ENCODE peak calls at places on chromosomes 6 and 20, in eight cellular contexts. M is AG10803, A is cardiac muscle cell, S is tibial artery, F is astrocyte of the spinal cord, Z is heart left ventricle, H is fibroblast of the aortic adventitia, K is MM.1S. T is an unnamed sample.
A peak's percentile ranks its signal among the peaks of the same experiment; 100 is the strongest.

GRCh38 chr20:58892932-58893224 is 40.4 kb downstream of the GNAS start:
- DNase-seq in M (no peak), A (no peak), S (no peak), F (no peak), Z (no peak), H (no peak), K (no peak), T (no peak)

GRCh38 chr6:15481892-15482291 is 180.9 kb downstream of the DTNBP1 start:
- DNase-seq in M (no peak), A (no peak), S (no peak), F (no peak), Z (no peak), H (no peak), K (peak; percentile 82), T (no peak)

GRCh38 chr6:100105919-100106318 is 111.9 kb upstream of the MCHR2 start:
- DNase-seq in M (no peak), A (no peak), S (no peak), F (no peak), Z (no peak), H (no peak), K (no peak), T (no peak)

GRCh38 chr6:109299695-109300564 is 82.3 kb downstream of the CD164 start:
- DNase-seq in M (no peak), A (no peak), S (peak; percentile 86), F (no peak), Z (peak; percentile 66), H (no peak), K (no peak), T (no peak)

GRCh38 chr20:40545478-40545877 is 143.6 kb downstream of the MAFB start:
- DNase-seq in M (no peak), A (no peak), S (no peak), F (no peak), Z (no peak), H (no peak), K (no peak), T (no peak)

GRCh38 chr20:23508896-23509579 is 18.1 kb downstream of the CST8 start:
- DNase-seq in M (no peak), A (no peak), S (no peak), F (no peak), Z (no peak), H (no peak), K (no peak), T (no peak)

GRCh38 chr20:7113577-7114466 is 346.3 kb downstream of the BMP2 start:
- DNase-seq in M (peak; percentile 11), A (peak; percentile 61), S (no peak), F (peak; percentile 57), Z (peak; percentile 40), H (peak; percentile 59), K (peak; percentile 48), T (peak; percentile 79)

GRCh38 chr20:19961298-19961697 is 55.9 kb upstream of the NAA20 start:
- DNase-seq in M (no peak), A (no peak), S (no peak), F (no peak), Z (no peak), H (no peak), K (no peak), T (no peak)

GRCh38 chr6:43973351-43973750 is 153.9 kb downstream of the MRPL14 start:
- DNase-seq in M (no peak), A (no peak), S (no peak), F (no peak), Z (peak; percentile 15), H (peak; percentile 21), K (no peak), T (no peak)

GRCh38 chr6:128295670-128296069 is 224.7 kb downstream of the PTPRK start:
- DNase-seq in M (no peak), A (no peak), S (no peak), F (no peak), Z (no peak), H (no peak), K (no peak), T (no peak)

GRCh38 chr6:36110053-36110452 is 20.3 kb upstream of the MAPK13 start:
- DNase-seq in M (no peak), A (no peak), S (no peak), F (no peak), Z (no peak), H (peak; percentile 41), K (no peak), T (no peak)

GRCh38 chr6:46217671-46218131 is 46.9 kb upstream of the ENPP5 start:
- DNase-seq in M (no peak), A (peak; percentile 66), S (peak; percentile 89), F (peak; percentile 13), Z (no peak), H (no peak), K (no peak), T (no peak)

GRCh38 chr6:42099340-42100028 is 42.9 kb downstream of the C6orf132 start:
- DNase-seq in M (peak; percentile 41), A (peak; percentile 72), S (no peak), F (peak; percentile 64), Z (no peak), H (peak; percentile 64), K (no peak), T (peak; percentile 78)

GRCh38 chr6:107106165-107106564 is 9.2 kb downstream of the BEND3 start:
- DNase-seq in M (no peak), A (no peak), S (no peak), F (no peak), Z (no peak), H (no peak), K (no peak), T (no peak)

GRCh38 chr6:107110200-107110599 is 5.1 kb downstream of the BEND3 start:
- DNase-seq in M (peak; percentile 39), A (peak; percentile 71), S (no peak), F (no peak), Z (no peak), H (no peak), K (peak; percentile 8), T (peak; percentile 41)

GRCh38 chr6:107108201-107108890 is 7.0 kb downstream of the BEND3 start:
- DNase-seq in M (no peak), A (no peak), S (peak; percentile 31), F (peak; percentile 19), Z (no peak), H (no peak), K (no peak), T (no peak)

GRCh38 chr6:107105511-107106116 is 9.7 kb downstream of the BEND3 start:
- DNase-seq in M (no peak), A (no peak), S (peak; percentile 23), F (no peak), Z (no peak), H (no peak), K (no peak), T (no peak)

DNA sequence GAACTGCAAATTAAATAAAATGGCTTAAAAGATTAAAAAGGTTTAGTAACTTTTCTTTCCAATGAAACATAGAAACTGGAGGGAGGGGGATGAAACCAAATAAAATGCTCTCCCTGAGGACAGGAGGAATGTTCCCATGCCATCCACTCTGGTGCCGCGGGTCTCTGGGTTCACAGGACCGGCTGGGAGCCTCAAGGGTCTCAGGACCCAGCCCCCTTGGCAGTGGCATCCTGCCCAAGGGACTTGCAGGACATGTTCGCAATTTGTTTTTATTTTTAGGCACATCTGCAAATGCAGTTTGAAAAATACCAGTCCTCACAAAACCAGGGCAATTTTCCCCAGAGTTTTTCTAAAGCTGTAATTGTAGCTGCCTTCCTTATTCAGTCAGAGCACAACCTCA is 7.5 kb downstream of the BEND3 start:
- DNase-seq in M (no peak), A (no peak), S (peak; percentile 25), F (no peak), Z (no peak), H (no peak), K (no peak), T (no peak)
- H3K4me3 ChIP-seq in M (no peak overlapping the region), A (no peak overlapping the region), S (no peak overlapping the region), F (no peak overlapping the region), Z (no peak overlapping the region), H (no peak overlapping the region), K (no peak overlapping the region), T (no peak overlapping the region)

DNA sequence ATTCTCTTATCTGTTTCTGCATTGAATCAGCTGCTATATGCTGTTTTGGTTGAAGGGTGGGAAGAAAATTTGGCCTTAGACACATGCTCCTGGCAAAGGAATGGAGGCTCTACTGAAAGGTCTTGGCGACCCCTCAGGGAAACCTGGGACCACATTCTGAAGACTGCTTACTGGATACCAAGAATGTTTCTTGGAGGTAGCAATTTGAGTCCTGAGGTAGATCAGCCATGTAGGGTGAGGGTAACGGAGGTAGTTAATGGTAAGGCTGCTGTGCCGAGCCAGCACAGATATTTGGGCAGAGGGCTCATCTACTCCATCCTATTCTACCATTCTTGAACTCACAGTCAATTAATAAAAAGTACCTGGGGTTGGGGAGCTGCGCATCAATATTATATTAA is 438 bp upstream of the PHF3 start:
- DNase-seq in M (no peak), A (no peak), S (no peak), F (no peak), Z (no peak), H (no peak), K (no peak), T (peak; percentile 7)
- TF ChIP-seq CTCF in M (no peak), A (no peak), S (no peak), F (no peak), Z (no peak), H (no peak), K (no peak), T (no peak)

GRCh38 chr6:124743420-124743819 is 218.8 kb upstream of the RNF217 start:
- DNase-seq in M (no peak), A (no peak), S (no peak), F (no peak), Z (no peak), H (no peak), K (no peak), T (no peak)

GRCh38 chr6:124742971-124743370 is 219.3 kb upstream of the RNF217 start:
- DNase-seq in M (no peak), A (no peak), S (no peak), F (peak; percentile 42), Z (no peak), H (no peak), K (no peak), T (peak; percentile 61)

GRCh38 chr6:124741341-124741740 is 220.9 kb upstream of the RNF217 start:
- DNase-seq in M (no peak), A (no peak), S (no peak), F (peak; percentile 20), Z (no peak), H (no peak), K (no peak), T (no peak)

GRCh38 chr6:124753001-124753400 is 209.2 kb upstream of the RNF217 start:
- DNase-seq in M (no peak), A (no peak), S (no peak), F (no peak), Z (no peak), H (no peak), K (no peak), T (no peak)

GRCh38 chr6:124747336-124747735 is 214.9 kb upstream of the RNF217 start:
- DNase-seq in M (no peak), A (no peak), S (no peak), F (no peak), Z (no peak), H (no peak), K (no peak), T (peak; percentile 22)
- H3K4me3 ChIP-seq in M (no peak overlapping the region), A (no peak overlapping the region), S (no peak overlapping the region), F (no peak overlapping the region), Z (no peak overlapping the region), H (no peak overlapping the region), K (no peak overlapping the region), T (no peak overlapping the region)

DNA sequence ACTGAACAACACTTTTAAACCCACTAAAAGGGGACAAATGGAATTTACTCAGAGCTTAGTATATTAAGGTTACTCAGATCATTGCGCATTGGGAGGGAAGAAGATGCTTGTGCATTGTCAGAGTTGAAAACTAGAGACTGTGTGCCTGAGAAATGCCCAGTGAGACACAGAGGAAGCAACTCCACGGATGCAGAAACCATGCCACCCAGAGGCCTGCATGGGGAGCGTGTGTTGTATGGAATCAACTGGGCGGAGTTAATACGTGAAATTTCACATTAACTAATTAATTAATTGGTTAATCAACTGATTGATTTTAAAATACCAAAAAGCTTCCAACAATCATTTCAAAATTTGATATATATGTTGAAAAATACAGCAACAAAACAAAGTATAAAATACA is 391.6 kb downstream of the PLCB1 start:
- DNase-seq in M (peak; percentile 9), A (peak; percentile 42), S (no peak), F (no peak), Z (no peak), H (no peak), K (no peak), T (peak; percentile 23)
- TF ChIP-seq CTCF in M (peak; percentile 36), A (peak; percentile 39), S (no peak), F (no peak), Z (peak; percentile 35), H (no peak), K (no peak), T (peak; percentile 42)

T was measured in choroid plexus epithelial cell.